ENCODE peak calls at places on chromosomes 7 and 10, in eight cellular contexts. One of them, this sample, is unnamed. For H3K4me1 and H3K27me3, the result is how much of the 10 kb centered on the place peaks cover.

GRCh38 chr10:34780818-34781380 is 34.2 kb downstream of the PARD3 start:
- DNase-seq in heart left ventricle: peak
- DNase-seq in IMR-90: peak
- DNase-seq in H9: no peak
- DNase-seq in MM.1S: peak
- DNase-seq in left lung: no peak
- DNase-seq in cardiac muscle cell: peak
- DNase-seq in small intestine: no peak
- DNase-seq in this sample: peak

GRCh38 chr7:86926732-86927131 is 132.7 kb downstream of the ELAPOR2 start:
- DNase-seq in left lung: no peak
- DNase-seq in IMR-90: peak
- DNase-seq in H9: no peak
- DNase-seq in small intestine: peak
- DNase-seq in cardiac muscle cell: peak
- DNase-seq in heart left ventricle: no peak
- DNase-seq in MM.1S: peak
- DNase-seq in this sample: no peak

GRCh38 chr10:10482613-10483012 is 535.1 kb upstream of the CELF2 start:
- DNase-seq in heart left ventricle: no peak
- DNase-seq in MM.1S: no peak
- DNase-seq in left lung: no peak
- DNase-seq in H9: no peak
- DNase-seq in IMR-90: no peak
- DNase-seq in small intestine: no peak
- DNase-seq in cardiac muscle cell: no peak
- DNase-seq in this sample: no peak

GRCh38 chr7:106774213-106774767 is 90.8 kb upstream of the PIK3CG start:
- DNase-seq in small intestine: no peak
- DNase-seq in left lung: no peak
- DNase-seq in H9: no peak
- DNase-seq in heart left ventricle: no peak
- DNase-seq in MM.1S: no peak
- DNase-seq in IMR-90: no peak
- DNase-seq in cardiac muscle cell: no peak
- DNase-seq in this sample: no peak

GRCh38 chr10:98852686-98853085 is 383.0 kb downstream of the HPSE2 start:
- DNase-seq in IMR-90: peak
- DNase-seq in left lung: no peak
- DNase-seq in heart left ventricle: no peak
- DNase-seq in H9: no peak
- DNase-seq in cardiac muscle cell: no peak
- DNase-seq in small intestine: no peak
- DNase-seq in MM.1S: no peak
- DNase-seq in this sample: no peak

GRCh38 chr7:32023353-32023752 is 46.9 kb downstream of the PDE1C start:
- DNase-seq in cardiac muscle cell: no peak
- DNase-seq in IMR-90: no peak
- DNase-seq in H9: no peak
- DNase-seq in heart left ventricle: no peak
- DNase-seq in MM.1S: no peak
- DNase-seq in small intestine: no peak
- DNase-seq in left lung: no peak
- DNase-seq in this sample: no peak

GRCh38 chr10:17144757-17145156 is 15.1 kb upstream of the CUBN start:
- DNase-seq in IMR-90: peak
- DNase-seq in MM.1S: peak
- DNase-seq in small intestine: no peak
- DNase-seq in cardiac muscle cell: no peak
- DNase-seq in heart left ventricle: no peak
- DNase-seq in H9: no peak
- DNase-seq in left lung: no peak
- DNase-seq in this sample: no peak

GRCh38 chr10:111479966-111480365 is 403.1 kb downstream of the ADRA2A start:
- DNase-seq in cardiac muscle cell: no peak
- DNase-seq in small intestine: no peak
- DNase-seq in IMR-90: no peak
- DNase-seq in left lung: no peak
- DNase-seq in MM.1S: no peak
- DNase-seq in H9: no peak
- DNase-seq in heart left ventricle: no peak
- DNase-seq in this sample: no peak

GRCh38 chr10:5272065-5272803 is 75.6 kb downstream of the AKR1C4 start:
- DNase-seq in MM.1S: no peak
- DNase-seq in left lung: no peak
- DNase-seq in heart left ventricle: no peak
- DNase-seq in H9: no peak
- DNase-seq in IMR-90: no peak
- DNase-seq in cardiac muscle cell: no peak
- DNase-seq in small intestine: no peak
- DNase-seq in this sample: no peak

GRCh38 chr10:29591416-29591968 is 43.3 kb downstream of the SVIL start:
- DNase-seq in left lung: no peak
- DNase-seq in heart left ventricle: no peak
- DNase-seq in MM.1S: no peak
- DNase-seq in H9: no peak
- DNase-seq in cardiac muscle cell: no peak
- DNase-seq in small intestine: no peak
- DNase-seq in IMR-90: no peak
- DNase-seq in this sample: peak
- H3K4me1 ChIP-seq in left lung: under half
- H3K4me1 ChIP-seq in heart left ventricle: under half
- H3K4me1 ChIP-seq in MM.1S: under half
- H3K4me1 ChIP-seq in H9: under half
- H3K4me1 ChIP-seq in cardiac muscle cell: under half
- H3K4me1 ChIP-seq in small intestine: under half
- H3K4me1 ChIP-seq in IMR-90: under half
- H3K4me1 ChIP-seq in this sample: half or more

GRCh38 chr10:72306215-72306760 is 32.6 kb downstream of the DDIT4 start:
- DNase-seq in cardiac muscle cell: no peak
- DNase-seq in MM.1S: no peak
- DNase-seq in H9: no peak
- DNase-seq in heart left ventricle: no peak
- DNase-seq in left lung: no peak
- DNase-seq in IMR-90: no peak
- DNase-seq in small intestine: no peak
- DNase-seq in this sample: no peak
- H3K27ac ChIP-seq in cardiac muscle cell: no peak
- H3K27ac ChIP-seq in MM.1S: no peak
- H3K27ac ChIP-seq in H9: no peak
- H3K27ac ChIP-seq in heart left ventricle: no peak
- H3K27ac ChIP-seq in left lung: peak
- H3K27ac ChIP-seq in IMR-90: no peak
- H3K27ac ChIP-seq in small intestine: no peak
- H3K27ac ChIP-seq in this sample: peak

DNA sequence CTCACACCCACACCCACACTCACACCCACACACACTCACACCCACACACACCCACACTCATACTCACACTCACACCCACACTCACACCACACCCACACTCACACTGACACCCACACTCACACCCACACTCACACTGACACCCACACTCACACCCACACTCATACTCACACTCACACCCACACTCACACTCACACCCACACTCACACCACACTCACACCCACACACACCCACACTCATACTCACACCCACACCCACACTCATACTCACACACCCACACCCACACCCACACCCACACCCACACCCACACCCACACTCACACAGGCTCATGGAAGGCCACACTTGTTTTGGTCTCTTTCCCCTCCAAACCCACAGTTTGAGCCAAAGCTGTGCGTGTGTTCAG is 2.9 kb downstream of the FOXI2 start:
- DNase-seq in IMR-90: no peak
- DNase-seq in MM.1S: no peak
- DNase-seq in cardiac muscle cell: no peak
- DNase-seq in small intestine: no peak
- DNase-seq in heart left ventricle: no peak
- DNase-seq in H9: no peak
- DNase-seq in left lung: no peak
- DNase-seq in this sample: no peak
- H3K27me3 ChIP-seq in IMR-90: under half
- H3K27me3 ChIP-seq in MM.1S: under half
- H3K27me3 ChIP-seq in cardiac muscle cell: half or more
- H3K27me3 ChIP-seq in small intestine: under half
- H3K27me3 ChIP-seq in heart left ventricle: half or more
- H3K27me3 ChIP-seq in H9: under half
- H3K27me3 ChIP-seq in left lung: half or more
- H3K27me3 ChIP-seq in this sample: under half

GRCh38 chr7:78476851-78477405 is 678.4 kb downstream of the PHTF2 start:
- DNase-seq in heart left ventricle: no peak
- DNase-seq in MM.1S: no peak
- DNase-seq in left lung: no peak
- DNase-seq in IMR-90: no peak
- DNase-seq in small intestine: no peak
- DNase-seq in cardiac muscle cell: no peak
- DNase-seq in H9: no peak
- DNase-seq in this sample: no peak

GRCh38 chr7:78473011-78473410 is 674.4 kb downstream of the PHTF2 start:
- DNase-seq in IMR-90: peak
- DNase-seq in MM.1S: no peak
- DNase-seq in cardiac muscle cell: no peak
- DNase-seq in left lung: no peak
- DNase-seq in H9: no peak
- DNase-seq in small intestine: no peak
- DNase-seq in heart left ventricle: no peak
- DNase-seq in this sample: no peak

GRCh38 chr7:78473902-78474301 is 675.3 kb downstream of the PHTF2 start:
- DNase-seq in cardiac muscle cell: no peak
- DNase-seq in small intestine: no peak
- DNase-seq in H9: no peak
- DNase-seq in IMR-90: no peak
- DNase-seq in MM.1S: no peak
- DNase-seq in heart left ventricle: no peak
- DNase-seq in left lung: no peak
- DNase-seq in this sample: no peak

GRCh38 chr7:78472519-78472918 is 673.9 kb downstream of the PHTF2 start:
- DNase-seq in H9: no peak
- DNase-seq in cardiac muscle cell: peak
- DNase-seq in IMR-90: peak
- DNase-seq in small intestine: no peak
- DNase-seq in MM.1S: no peak
- DNase-seq in left lung: no peak
- DNase-seq in heart left ventricle: no peak
- DNase-seq in this sample: no peak
- H3K4me1 ChIP-seq in H9: under half
- H3K4me1 ChIP-seq in cardiac muscle cell: under half
- H3K4me1 ChIP-seq in IMR-90: under half
- H3K4me1 ChIP-seq in small intestine: under half
- H3K4me1 ChIP-seq in MM.1S: under half
- H3K4me1 ChIP-seq in left lung: under half
- H3K4me1 ChIP-seq in heart left ventricle: under half
- H3K4me1 ChIP-seq in this sample: under half

GRCh38 chr7:4102231-4102841 is 579.8 kb upstream of the FOXK1 start:
- DNase-seq in MM.1S: no peak
- DNase-seq in left lung: no peak
- DNase-seq in IMR-90: no peak
- DNase-seq in cardiac muscle cell: no peak
- DNase-seq in heart left ventricle: no peak
- DNase-seq in H9: no peak
- DNase-seq in small intestine: no peak
- DNase-seq in this sample: no peak
- H3K27ac ChIP-seq in MM.1S: no peak
- H3K27ac ChIP-seq in left lung: no peak
- H3K27ac ChIP-seq in IMR-90: no peak
- H3K27ac ChIP-seq in cardiac muscle cell: no peak
- H3K27ac ChIP-seq in heart left ventricle: no peak
- H3K27ac ChIP-seq in H9: no peak
- H3K27ac ChIP-seq in small intestine: no peak
- H3K27ac ChIP-seq in this sample: no peak

GRCh38 chr10:63003816-63004453 is 129.2 kb upstream of the NRBF2 start:
- DNase-seq in heart left ventricle: no peak
- DNase-seq in small intestine: no peak
- DNase-seq in cardiac muscle cell: peak
- DNase-seq in left lung: no peak
- DNase-seq in IMR-90: no peak
- DNase-seq in H9: no peak
- DNase-seq in MM.1S: no peak
- DNase-seq in this sample: no peak
- H3K27me3 ChIP-seq in heart left ventricle: under half
- H3K27me3 ChIP-seq in small intestine: under half
- H3K27me3 ChIP-seq in cardiac muscle cell: under half
- H3K27me3 ChIP-seq in left lung: under half
- H3K27me3 ChIP-seq in IMR-90: under half
- H3K27me3 ChIP-seq in H9: under half
- H3K27me3 ChIP-seq in MM.1S: under half
- H3K27me3 ChIP-seq in this sample: under half

GRCh38 chr7:130912910-130913720 is 179.1 kb upstream of the KLF14 start:
- DNase-seq in IMR-90: peak
- DNase-seq in H9: no peak
- DNase-seq in small intestine: peak
- DNase-seq in MM.1S: peak
- DNase-seq in heart left ventricle: peak
- DNase-seq in cardiac muscle cell: peak
- DNase-seq in left lung: peak
- DNase-seq in this sample: no peak

GRCh38 chr7:130909881-130910672 is 176.1 kb upstream of the KLF14 start:
- DNase-seq in IMR-90: peak
- DNase-seq in H9: no peak
- DNase-seq in left lung: no peak
- DNase-seq in cardiac muscle cell: peak
- DNase-seq in heart left ventricle: no peak
- DNase-seq in MM.1S: no peak
- DNase-seq in small intestine: peak
- DNase-seq in this sample: no peak

GRCh38 chr7:130913721-130914588 is 179.9 kb upstream of the KLF14 start:
- DNase-seq in MM.1S: peak
- DNase-seq in cardiac muscle cell: no peak
- DNase-seq in H9: no peak
- DNase-seq in small intestine: peak
- DNase-seq in left lung: no peak
- DNase-seq in heart left ventricle: no peak
- DNase-seq in IMR-90: no peak
- DNase-seq in this sample: no peak

GRCh38 chr7:130910949-130911944 is 177.2 kb upstream of the KLF14 start:
- DNase-seq in MM.1S: no peak
- DNase-seq in cardiac muscle cell: peak
- DNase-seq in heart left ventricle: no peak
- DNase-seq in H9: peak
- DNase-seq in IMR-90: peak
- DNase-seq in small intestine: peak
- DNase-seq in left lung: no peak
- DNase-seq in this sample: no peak

DNA sequence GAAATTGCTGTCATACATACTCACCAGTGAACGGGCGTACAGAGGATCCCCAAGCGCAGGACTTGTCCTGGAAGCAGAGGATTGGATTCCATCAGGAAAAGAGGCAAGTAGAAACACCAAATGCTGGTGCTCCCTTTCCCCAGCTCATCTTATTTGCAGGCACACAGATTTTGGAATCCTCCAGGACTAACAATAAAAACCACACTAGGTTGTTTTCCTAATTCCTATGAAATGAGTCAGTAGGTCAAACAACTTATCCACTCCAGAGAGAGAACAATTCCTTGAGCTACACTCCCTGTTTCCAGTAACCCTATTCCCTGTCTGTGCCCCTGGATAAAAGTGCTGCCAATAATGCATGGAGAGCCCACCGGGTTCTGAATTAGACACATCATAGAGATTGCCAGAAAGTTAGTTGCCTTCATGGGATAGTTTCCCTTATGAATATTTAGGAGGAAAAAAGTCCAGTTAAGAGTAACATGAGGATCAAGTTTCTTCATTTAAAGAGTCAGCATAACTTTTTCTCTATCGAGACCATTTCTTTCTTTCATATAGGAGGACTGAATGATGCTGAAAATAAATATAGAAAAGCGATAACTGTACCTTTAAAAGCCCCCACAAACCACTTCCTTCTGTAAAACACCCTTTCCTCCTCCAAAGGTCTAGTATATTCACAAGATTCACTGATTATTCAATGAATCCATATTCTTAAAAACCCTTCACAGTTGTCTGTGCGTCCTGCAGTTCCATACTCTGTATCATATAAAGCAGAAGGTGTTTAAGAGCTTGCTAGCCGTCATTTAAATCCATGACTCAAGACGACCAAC is 178.3 kb upstream of the KLF14 start:
- DNase-seq in cardiac muscle cell: peak
- DNase-seq in MM.1S: no peak
- DNase-seq in small intestine: peak
- DNase-seq in H9: no peak
- DNase-seq in left lung: no peak
- DNase-seq in IMR-90: peak
- DNase-seq in heart left ventricle: no peak
- DNase-seq in this sample: no peak
- H3K4me1 ChIP-seq in cardiac muscle cell: under half
- H3K4me1 ChIP-seq in MM.1S: under half
- H3K4me1 ChIP-seq in small intestine: under half
- H3K4me1 ChIP-seq in H9: under half
- H3K4me1 ChIP-seq in left lung: under half
- H3K4me1 ChIP-seq in IMR-90: under half
- H3K4me1 ChIP-seq in heart left ventricle: under half
- H3K4me1 ChIP-seq in this sample: half or more

This sample was measured in gastrocnemius medialis.